ENCODE peak calls at places on chromosomes 16 and 17, in ten cellular contexts. X is astrocyte of the spinal cord; U is thoracic aorta; F is fibroblast of lung; R is skeletal muscle cell; L is CD8-positive, alpha-beta memory T cell; E is psoas muscle; A is CD8-positive, alpha-beta T cell; J is aorta; Z is AG10803. K is an unnamed sample.

GRCh38 chr16:75916431-75916830 is 190.1 kb upstream of the CPHXL start:
- DNase-seq in X (no peak), U (no peak), F (no peak), R (no peak), L (no peak), E (no peak), A (no peak), J (no peak), Z (no peak), K (no peak)

GRCh38 chr17:11880714-11881113 is 116.6 kb downstream of the ZNF18 start:
- DNase-seq in X (no peak), U (no peak), F (no peak), R (no peak), L (no peak), E (no peak), A (no peak), J (no peak), Z (no peak), K (no peak)

GRCh38 chr17:82984751-82985435 is 94.5 kb upstream of the METRNL start:
- DNase-seq in X (no peak), U (no peak), F (peak; percentile 12), R (no peak), L (no peak), E (no peak), A (no peak), J (no peak), Z (no peak), K (no peak)

GRCh38 chr17:17351901-17352781 is 49.0 kb downstream of the NT5M start:
- DNase-seq in X (peak; percentile 29), U (no peak), F (peak; percentile 61), R (no peak), L (no peak), E (peak; percentile 45), A (no peak), J (peak; percentile 77), Z (no peak), K (peak; percentile 86)

GRCh38 chr17:13462161-13462560 is 139.6 kb downstream of the HS3ST3A1 start:
- DNase-seq in X (peak; percentile 43), U (no peak), F (peak; percentile 44), R (peak; percentile 36), L (no peak), E (no peak), A (no peak), J (no peak), Z (peak; percentile 50), K (peak; percentile 75)

GRCh38 chr16:66933776-66934137 is 445 bp downstream of the CIAO2B start:
- DNase-seq in X (no peak), U (no peak), F (no peak), R (no peak), L (no peak), E (no peak), A (no peak), J (no peak), Z (no peak), K (no peak)

GRCh38 chr16:70770968-70771552 is 29.9 kb downstream of the VAC14 start:
- DNase-seq in X (peak; percentile 61), U (no peak), F (peak; percentile 39), R (no peak), L (peak; percentile 25), E (peak; percentile 67), A (peak; percentile 48), J (peak; percentile 85), Z (peak; percentile 48), K (peak; percentile 58)

GRCh38 chr16:54511181-54511731 is 224.7 kb upstream of the IRX3 start:
- DNase-seq in X (peak; percentile 78), U (no peak), F (peak; percentile 85), R (peak; percentile 62), L (no peak), E (no peak), A (no peak), J (no peak), Z (peak; percentile 86), K (peak; percentile 21)

GRCh38 chr16:14405611-14406537 is 224.2 kb downstream of the PARN start:
- DNase-seq in X (no peak), U (no peak), F (no peak), R (no peak), L (no peak), E (peak; percentile 57), A (no peak), J (peak; percentile 85), Z (no peak), K (no peak)

GRCh38 chr17:41692722-41693521 is 4.2 kb downstream of the EIF1 start:
- DNase-seq in X (no peak), U (no peak), F (no peak), R (no peak), L (peak; percentile 37), E (no peak), A (no peak), J (no peak), Z (peak; percentile 20), K (peak; percentile 41)
- H3K4me3 ChIP-seq in X (no peak overlapping the region), U (no peak overlapping the region), F (no peak overlapping the region), R (no peak overlapping the region), L (no peak overlapping the region), E (no peak overlapping the region), A (no peak overlapping the region), J (no peak overlapping the region), Z (no peak overlapping the region), K (no peak overlapping the region)

DNA sequence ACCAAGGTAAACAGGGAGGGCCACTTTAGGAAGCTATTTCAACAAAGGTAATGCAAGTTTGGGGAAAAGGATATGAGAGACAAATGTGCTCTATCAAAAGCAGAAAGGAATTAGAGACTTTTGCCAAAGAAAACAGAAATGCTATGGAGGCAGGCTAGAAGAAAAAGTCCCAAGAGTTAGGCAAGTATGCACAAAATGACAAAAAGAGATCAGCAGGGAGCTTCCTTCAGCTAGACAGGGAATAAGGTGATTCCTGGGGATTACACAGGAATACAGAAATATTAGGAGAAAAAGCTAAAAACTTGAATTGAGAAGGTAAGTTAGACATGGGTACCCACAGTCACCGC is 2.4 kb downstream of the FXR2 start:
- DNase-seq in X (no peak), U (no peak), F (peak; percentile 35), R (no peak), L (no peak), E (no peak), A (no peak), J (no peak), Z (peak; percentile 13), K (no peak)
- H3K4me3 ChIP-seq in X (peak overlapping the region; percentile 0), U (no peak overlapping the region), F (peak overlapping the region; percentile 13), R (no peak overlapping the region), L (no peak overlapping the region), E (peak overlapping the region; percentile 94), A (no peak overlapping the region), J (no peak overlapping the region), Z (no peak overlapping the region), K (peak overlapping the region; percentile 1)

DNA sequence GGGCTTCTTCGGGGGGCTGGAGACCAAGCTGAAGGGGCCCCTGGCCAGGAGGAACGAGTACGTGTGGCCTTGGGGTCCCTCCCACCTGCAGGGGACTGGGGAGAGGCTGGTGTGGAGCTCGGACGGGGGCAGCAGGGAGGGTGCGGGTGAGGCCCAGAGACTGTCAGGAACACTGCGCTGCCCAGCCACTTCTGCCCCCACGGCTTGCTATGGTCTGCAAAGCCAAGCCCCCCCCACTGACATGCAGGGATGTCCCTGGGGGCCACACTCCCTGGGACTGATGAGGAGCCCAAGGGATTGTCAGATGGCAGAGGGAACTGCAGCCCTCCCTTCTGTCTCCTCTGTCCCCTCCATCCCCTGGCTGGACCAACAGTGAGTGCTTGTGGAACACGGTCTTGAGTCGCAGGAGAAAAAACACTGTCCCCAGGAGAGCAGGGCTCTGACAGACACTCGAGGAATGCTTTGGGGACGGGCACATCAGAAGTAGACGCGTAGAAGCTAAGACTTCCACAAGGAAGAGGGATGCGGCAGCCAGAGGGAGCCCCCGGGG is 34.6 kb downstream of the CIBAR2 start:
- DNase-seq in X (no peak), U (no peak), F (no peak), R (no peak), L (no peak), E (no peak), A (no peak), J (no peak), Z (no peak), K (no peak)
- H3K4me3 ChIP-seq in X (no peak overlapping the region), U (no peak overlapping the region), F (no peak overlapping the region), R (no peak overlapping the region), L (no peak overlapping the region), E (no peak overlapping the region), A (no peak overlapping the region), J (no peak overlapping the region), Z (no peak overlapping the region), K (no peak overlapping the region)

GRCh38 chr16:28555593-28555992 is 1.9 kb downstream of the SGF29 start:
- DNase-seq in X (no peak), U (no peak), F (no peak), R (no peak), L (no peak), E (no peak), A (no peak), J (no peak), Z (no peak), K (no peak)
- H3K4me3 ChIP-seq in X (no peak overlapping the region), U (no peak overlapping the region), F (no peak overlapping the region), R (no peak overlapping the region), L (no peak overlapping the region), E (no peak overlapping the region), A (no peak overlapping the region), J (no peak overlapping the region), Z (no peak overlapping the region), K (no peak overlapping the region)

GRCh38 chr17:77491921-77492445 is 351.2 kb downstream of the SEC14L1 start:
- DNase-seq in X (no peak), U (no peak), F (no peak), R (no peak), L (peak; percentile 30), E (no peak), A (peak; percentile 60), J (peak; percentile 68), Z (no peak), K (no peak)
- H3K4me3 ChIP-seq in X (no peak overlapping the region), U (no peak overlapping the region), F (no peak overlapping the region), R (no peak overlapping the region), L (no peak overlapping the region), E (no peak overlapping the region), A (no peak overlapping the region), J (no peak overlapping the region), Z (no peak overlapping the region), K (no peak overlapping the region)